ENCODE peak calls at places on chromosomes 11 and 22, in six cellular contexts. Z is fibroblast of mammary gland, G is fibroblast of pulmonary artery, D is endothelial cell, E is tibial artery, I is retinal pigment epithelial cell. F is an unnamed sample.

GRCh38 chr22:49921508-49922278 is 3.3 kb downstream of the CRELD2 start:
- DNase-seq in Z (no peak), G (no peak), D (no peak), E (no peak), I (no peak), F (no peak)

GRCh38 chr22:50236731-50237409 is 8.0 kb downstream of the TUBGCP6 start:
- DNase-seq in Z (peak; percentile 20), G (peak; percentile 44), D (no peak), E (no peak), I (no peak), F (no peak)

GRCh38 chr11:34341096-34341495 is 16.7 kb downstream of the ABTB2 start:
- DNase-seq in Z (no peak), G (no peak), D (no peak), E (no peak), I (no peak), F (no peak)

GRCh38 chr11:61120865-61121831 is 18.9 kb downstream of the CD5 start:
- DNase-seq in Z (peak; percentile 12), G (peak; percentile 38), D (no peak), E (no peak), I (peak; percentile 11), F (no peak)

GRCh38 chr11:75189075-75189474 is 38.2 kb downstream of the SLCO2B1 start:
- DNase-seq in Z (no peak), G (no peak), D (no peak), E (no peak), I (no peak), F (no peak)

GRCh38 chr22:32528984-32529982 is 54.7 kb downstream of the FBXO7 start:
- DNase-seq in Z (peak; percentile 86), G (peak; percentile 87), D (peak; percentile 85), E (peak; percentile 92), I (peak; percentile 50), F (peak; percentile 59)

GRCh38 chr22:37823134-37823985 is at the start of gene GALR3:
- DNase-seq in Z (no peak), G (no peak), D (no peak), E (no peak), I (no peak), F (no peak)

GRCh38 chr11:118287006-118287405 is 17.5 kb upstream of the CD3E start:
- DNase-seq in Z (peak; percentile 50), G (no peak), D (no peak), E (no peak), I (no peak), F (no peak)

GRCh38 chr11:20881328-20882079 is 212.1 kb downstream of the NELL1 start:
- DNase-seq in Z (no peak), G (no peak), D (no peak), E (no peak), I (no peak), F (no peak)

GRCh38 chr11:13782395-13783080 is 114.1 kb downstream of the FAR1 start:
- DNase-seq in Z (no peak), G (no peak), D (no peak), E (no peak), I (no peak), F (no peak)

GRCh38 chr11:128523616-128524015 is 63.7 kb downstream of the ETS1 start:
- DNase-seq in Z (peak; percentile 96), G (peak; percentile 91), D (no peak), E (no peak), I (no peak), F (no peak)

GRCh38 chr11:70246196-70246595 is 24.3 kb upstream of the PPFIA1 start:
- DNase-seq in Z (no peak), G (peak; percentile 35), D (no peak), E (no peak), I (no peak), F (no peak)

GRCh38 chr11:14114269-14114668 is 151.7 kb downstream of the SPON1 start:
- DNase-seq in Z (no peak), G (no peak), D (no peak), E (no peak), I (peak; percentile 13), F (no peak)

GRCh38 chr11:3146612-3147256 is 18.4 kb downstream of the OSBPL5 start:
- DNase-seq in Z (peak; percentile 80), G (peak; percentile 30), D (no peak), E (peak; percentile 85), I (peak; percentile 14), F (peak; percentile 36)

GRCh38 chr22:42655693-42656092 is 6.5 kb upstream of the CYB5R3 start:
- DNase-seq in Z (no peak), G (no peak), D (no peak), E (no peak), I (no peak), F (no peak)

GRCh38 chr11:65573391-65574146 is 1.2 kb downstream of the FAM89B start:
- DNase-seq in Z (no peak), G (no peak), D (no peak), E (no peak), I (no peak), F (peak; percentile 32)

GRCh38 chr22:35305525-35306070 is 5.9 kb downstream of the TOM1 start:
- DNase-seq in Z (no peak), G (no peak), D (no peak), E (no peak), I (no peak), F (no peak)

GRCh38 chr11:62012451-62013265 is 45.2 kb upstream of the FTH1 start:
- DNase-seq in Z (peak; percentile 54), G (peak; percentile 62), D (no peak), E (peak; percentile 60), I (no peak), F (no peak)

GRCh38 chr11:65502852-65503603 is 4.2 kb downstream of the MALAT1 start:
- DNase-seq in Z (peak; percentile 60), G (peak; percentile 84), D (no peak), E (no peak), I (no peak), F (no peak)

GRCh38 chr11:78586452-78587046 is 11.9 kb upstream of the NARS2 start:
- DNase-seq in Z (peak; percentile 44), G (peak; percentile 50), D (no peak), E (no peak), I (no peak), F (no peak)

GRCh38 chr11:70916321-70916720 is 336.1 kb downstream of the SHANK2 start:
- DNase-seq in Z (no peak), G (no peak), D (no peak), E (peak; percentile 25), I (no peak), F (no peak)

GRCh38 chr22:41410311-41410751 is 28.6 kb downstream of the TEF start:
- DNase-seq in Z (no peak), G (no peak), D (no peak), E (peak; percentile 94), I (no peak), F (no peak)

GRCh38 chr22:43630451-43630850 is 181.7 kb downstream of the EFCAB6 start:
- DNase-seq in Z (no peak), G (no peak), D (no peak), E (no peak), I (no peak), F (no peak)

GRCh38 chr11:15985127-15985862 is 371.1 kb downstream of the SOX6 start:
- DNase-seq in Z (no peak), G (peak; percentile 4), D (no peak), E (no peak), I (no peak), F (no peak)

GRCh38 chr11:91921974-91922373 is 302.6 kb upstream of the FAT3 start:
- DNase-seq in Z (no peak), G (no peak), D (no peak), E (no peak), I (peak; percentile 81), F (no peak)

GRCh38 chr22:27844656-27845602 is 43.4 kb upstream of the MN1 start:
- DNase-seq in Z (no peak), G (peak; percentile 28), D (no peak), E (no peak), I (no peak), F (no peak)

GRCh38 chr11:96054870-96055705 is 131.2 kb upstream of the MTMR2 start:
- DNase-seq in Z (peak; percentile 68), G (peak; percentile 66), D (no peak), E (no peak), I (peak; percentile 48), F (no peak)

GRCh38 chr11:112584674-112585073 is 324.0 kb upstream of the PLET1 start:
- DNase-seq in Z (no peak), G (no peak), D (peak; percentile 44), E (no peak), I (no peak), F (no peak)
- TF ChIP-seq CTCF in Z (no peak), G (no peak), D (peak; percentile 27), E (no peak), I (peak; percentile 33), F (no peak)

DNA sequence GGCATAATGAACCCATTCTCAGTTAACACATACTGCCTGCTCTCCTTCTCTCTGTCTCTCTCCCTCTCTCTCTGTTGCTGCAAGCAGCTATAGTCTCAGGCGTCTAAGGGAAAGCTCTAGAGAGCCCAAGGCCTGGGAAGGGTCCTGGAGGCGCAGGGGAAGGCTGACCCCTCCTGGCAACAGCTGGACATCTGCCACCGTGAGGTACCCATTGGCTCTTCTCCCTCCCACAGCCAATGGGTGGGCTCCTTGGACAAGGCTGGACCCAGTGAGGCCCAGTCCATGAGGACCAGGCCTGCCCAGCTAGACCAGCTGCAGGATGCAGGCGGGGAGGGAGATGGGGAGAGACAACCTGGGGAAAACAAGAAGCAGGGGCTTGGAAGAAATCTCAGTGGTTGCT is 349.8 kb downstream of the BUD13 start:
- DNase-seq in Z (no peak), G (no peak), D (peak; percentile 26), E (no peak), I (no peak), F (no peak)
- TF ChIP-seq CTCF in Z (no peak), G (no peak), D (no peak), E (no peak), I (no peak), F (no peak)

GRCh38 chr22:45336971-45337431 is 27.3 kb downstream of the FAM118A start:
- DNase-seq in Z (no peak), G (peak; percentile 77), D (no peak), E (peak; percentile 83), I (no peak), F (peak; percentile 66)

GRCh38 chr22:45334068-45334467 is 24.3 kb downstream of the FAM118A start:
- DNase-seq in Z (no peak), G (no peak), D (no peak), E (no peak), I (no peak), F (no peak)

GRCh38 chr22:45334528-45334927 is 24.8 kb downstream of the FAM118A start:
- DNase-seq in Z (no peak), G (no peak), D (no peak), E (no peak), I (no peak), F (no peak)

GRCh38 chr22:45335854-45336492 is 26.2 kb downstream of the FAM118A start:
- DNase-seq in Z (no peak), G (no peak), D (no peak), E (no peak), I (no peak), F (no peak)

GRCh38 chr22:45335021-45335818 is 25.5 kb downstream of the FAM118A start:
- DNase-seq in Z (no peak), G (no peak), D (peak; percentile 19), E (no peak), I (no peak), F (no peak)
- TF ChIP-seq CTCF in Z (no peak), G (no peak), D (peak; percentile 8), E (no peak), I (no peak), F (no peak)

DNA sequence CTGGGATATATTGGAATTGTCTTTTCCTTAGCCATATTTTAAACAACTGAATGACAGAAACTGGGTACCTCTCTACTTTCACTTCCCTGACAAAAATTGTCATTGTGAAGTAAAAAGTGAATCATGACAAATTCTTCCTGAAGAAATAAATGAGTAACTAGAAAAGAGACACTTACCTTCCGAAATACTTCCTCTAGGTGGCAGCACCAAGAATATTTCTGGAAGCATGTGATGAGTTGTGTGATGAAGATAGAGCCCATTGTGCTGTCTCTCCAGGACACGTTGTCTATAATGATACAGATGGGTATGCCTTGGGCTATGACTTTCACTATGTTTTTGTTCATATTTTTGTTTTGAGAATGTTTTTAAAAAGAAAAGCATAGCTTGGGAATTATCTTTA is 21.5 kb downstream of the CASP4 start:
- DNase-seq in Z (peak; percentile 72), G (peak; percentile 69), D (peak; percentile 8), E (no peak), I (no peak), F (no peak)
- TF ChIP-seq CTCF in Z (peak; percentile 53), G (peak; percentile 54), D (peak; percentile 73), E (peak; percentile 40), I (peak; percentile 43), F (peak; percentile 33)

F was measured in thoracic aorta.